ENCODE peak calls at places on chromosome 9, in seven cellular contexts. C is heart left ventricle; X is OCI-LY7; K is Kasumi-1; N is activated effector memory CD4-positive, alpha-beta T cell treated with Interleukin-2 at 50 U/mL for 16 hours; Q is activated T-cell treated with anti-CD3 and anti-CD28 coated beads, Interleukin-2, amount 50 U/mL, for 4 hours; E is PC-3. H is an unnamed sample.

GRCh38 chr9:94692601-94693000 is 33.9 kb upstream of the AOPEP start:
- DNase-seq in Q (no peak), K (no peak), X (no peak), C (no peak), N (no peak), E (peak; percentile 69), H (no peak)

GRCh38 chr9:22160235-22160634 is 151.1 kb upstream of the CDKN2B start:
- DNase-seq in X (no peak), N (no peak), E (no peak), C (no peak), Q (no peak), K (no peak), H (no peak)

GRCh38 chr9:95835398-95835797 is 40.1 kb upstream of the ERCC6L2 start:
- DNase-seq in Q (no peak), X (no peak), N (no peak), C (no peak), E (no peak), K (no peak), H (no peak)

GRCh38 chr9:38620483-38621433 is at the start of gene ANKRD18A:
- DNase-seq in Q (peak; percentile 58), N (peak; percentile 62), K (no peak), X (no peak), C (peak; percentile 79), E (peak; percentile 92), H (peak; percentile 78)

GRCh38 chr9:101601904-101602765 is 7.4 kb upstream of the PPP3R2 start:
- DNase-seq in X (peak; percentile 34), C (no peak), K (peak; percentile 68), N (no peak), E (peak; percentile 62), Q (no peak), H (no peak)

GRCh38 chr9:73543727-73544126 is 392.1 kb downstream of the ANXA1 start:
- DNase-seq in N (no peak), X (no peak), K (no peak), Q (no peak), C (no peak), E (no peak), H (no peak)

GRCh38 chr9:116806075-116806474 is 119.0 kb downstream of the TRIM32 start:
- DNase-seq in X (peak; percentile 7), Q (no peak), K (no peak), E (peak; percentile 7), N (no peak), C (no peak), H (no peak)

GRCh38 chr9:114395768-114396167 is 8.0 kb upstream of the AKNA start:
- DNase-seq in E (no peak), X (no peak), N (no peak), K (no peak), C (no peak), Q (no peak), H (no peak)

GRCh38 chr9:82991684-82992083 is 71.3 kb downstream of the RASEF start:
- DNase-seq in N (no peak), C (no peak), Q (no peak), E (no peak), X (no peak), K (no peak), H (no peak)

GRCh38 chr9:95463145-95464060 is 53.4 kb downstream of the PTCH1 start:
- DNase-seq in N (no peak), X (peak; percentile 16), K (no peak), Q (no peak), E (no peak), C (no peak), H (no peak)

GRCh38 chr9:121780641-121781040 is 129.2 kb downstream of the DAB2IP start:
- DNase-seq in X (no peak), K (no peak), N (no peak), Q (no peak), E (no peak), C (peak; percentile 23), H (no peak)

H was measured in activated naive CD4-positive, alpha-beta T cell treated with anti-CD3 and anti-CD28 coated beads, Interleukin-2, amount 50 U/mL, for 16 hours.